ENCODE peak calls at places on chromosomes 4 and X, in eight cellular contexts. V is neural progenitor cell, H is IMR-90, W is Peyer's patch, O is AG04450, F is upper lobe of left lung, A is OCI-LY7, B is tibial artery. U is an unnamed sample.

GRCh38 chr4:74375824-74376426 is 11.0 kb downstream of the EREG start:
- DNase-seq in V (no peak), H (no peak), W (peak; percentile 77), O (no peak), F (no peak), A (no peak), B (no peak), U (no peak)

GRCh38 chr4:113397114-113397701 is 347.8 kb downstream of the ANK2 start:
- DNase-seq in V (no peak), H (peak; percentile 82), W (no peak), O (peak; percentile 51), F (no peak), A (no peak), B (no peak), U (no peak)

GRCh38 chr4:152605641-152606304 is 69.9 kb upstream of the FBXW7 start:
- DNase-seq in V (peak; percentile 29), H (peak; percentile 34), W (no peak), O (no peak), F (no peak), A (no peak), B (no peak), U (no peak)

GRCh38 chr4:73053974-73054480 is 15.5 kb downstream of the COX18 start:
- DNase-seq in V (no peak), H (peak; percentile 50), W (no peak), O (no peak), F (no peak), A (no peak), B (no peak), U (no peak)

GRCh38 chrX:32599156-32599555 is 612.2 kb downstream of the DMD start:
- DNase-seq in V (no peak), H (no peak), W (no peak), O (no peak), F (no peak), A (no peak), B (no peak), U (no peak)

GRCh38 chr4:87961993-87962791 is 13.3 kb upstream of the SPP1 start:
- DNase-seq in V (no peak), H (peak; percentile 47), W (no peak), O (no peak), F (no peak), A (no peak), B (no peak), U (no peak)

GRCh38 chr4:131644619-131645018 is 1504.5 kb upstream of the PCDH10 start:
- DNase-seq in V (peak; percentile 64), H (peak; percentile 2), W (no peak), O (no peak), F (no peak), A (no peak), B (no peak), U (peak; percentile 25)

GRCh38 chrX:31604629-31605221 is 532.9 kb upstream of the FTHL17 start:
- DNase-seq in V (no peak), H (no peak), W (no peak), O (no peak), F (no peak), A (no peak), B (no peak), U (no peak)

GRCh38 chr4:151524610-151525009 is 115.6 kb downstream of the FHIP1A start:
- DNase-seq in V (no peak), H (no peak), W (no peak), O (no peak), F (no peak), A (peak; percentile 2), B (no peak), U (peak; percentile 70)

GRCh38 chr4:7649741-7650531 is 215.2 kb upstream of the PSAPL1 start:
- DNase-seq in V (no peak), H (peak; percentile 95), W (peak; percentile 70), O (peak; percentile 70), F (no peak), A (peak; percentile 67), B (no peak), U (peak; percentile 88)

GRCh38 chr4:7652006-7652405 is 217.3 kb upstream of the PSAPL1 start:
- DNase-seq in V (no peak), H (no peak), W (no peak), O (no peak), F (no peak), A (no peak), B (no peak), U (no peak)

GRCh38 chr4:7649411-7649740 is 214.6 kb upstream of the PSAPL1 start:
- DNase-seq in V (no peak), H (no peak), W (no peak), O (no peak), F (no peak), A (peak; percentile 2), B (no peak), U (no peak)

GRCh38 chr4:7651461-7651921 is 216.8 kb upstream of the PSAPL1 start:
- DNase-seq in V (peak; percentile 49), H (peak; percentile 19), W (no peak), O (no peak), F (no peak), A (no peak), B (peak; percentile 74), U (peak; percentile 86)

GRCh38 chr4:7650606-7651400 is 216.1 kb upstream of the PSAPL1 start:
- DNase-seq in V (peak; percentile 86), H (no peak), W (no peak), O (no peak), F (peak; percentile 65), A (peak; percentile 47), B (peak; percentile 56), U (no peak)
- TF ChIP-seq CTCF in V (peak; percentile 62), H (no peak), W (no peak), O (no peak), F (no peak), A (peak; percentile 53), B (no peak), U (no peak)

GRCh38 chr4:156992943-156993342 is 21.3 kb upstream of the PDGFC start:
- DNase-seq in V (no peak), H (peak; percentile 77), W (no peak), O (no peak), F (no peak), A (no peak), B (no peak), U (no peak)

GRCh38 chr4:156991161-156991560 is 19.6 kb upstream of the PDGFC start:
- DNase-seq in V (no peak), H (no peak), W (no peak), O (no peak), F (no peak), A (no peak), B (no peak), U (no peak)
- H3K27ac ChIP-seq in V (no peak overlapping the region), H (no peak overlapping the region), W (no peak overlapping the region), O (no peak overlapping the region), F (no peak overlapping the region), A (no peak overlapping the region), B (no peak overlapping the region), U (no peak overlapping the region)

GRCh38 chr4:110518889-110519490 is 43.0 kb downstream of the ENPEP start:
- DNase-seq in V (peak; percentile 38), H (peak; percentile 22), W (peak; percentile 65), O (no peak), F (no peak), A (peak; percentile 37), B (no peak), U (no peak)

GRCh38 chr4:110515676-110516075 is 39.7 kb downstream of the ENPEP start:
- DNase-seq in V (no peak), H (no peak), W (no peak), O (no peak), F (no peak), A (peak; percentile 11), B (no peak), U (no peak)

GRCh38 chr4:110514889-110515479 is 39.0 kb downstream of the ENPEP start:
- DNase-seq in V (peak; percentile 37), H (peak; percentile 30), W (no peak), O (no peak), F (no peak), A (peak; percentile 68), B (no peak), U (peak; percentile 31)

GRCh38 chr4:110512901-110513300 is 36.9 kb downstream of the ENPEP start:
- DNase-seq in V (no peak), H (no peak), W (no peak), O (no peak), F (no peak), A (no peak), B (no peak), U (no peak)

GRCh38 chr4:110516106-110516922 is 40.4 kb downstream of the ENPEP start:
- DNase-seq in V (peak; percentile 73), H (peak; percentile 51), W (peak; percentile 93), O (no peak), F (no peak), A (peak; percentile 78), B (peak; percentile 47), U (peak; percentile 76)
- TF ChIP-seq CTCF in V (peak; percentile 73), H (peak; percentile 69), W (peak; percentile 65), O (peak; percentile 86), F (peak; percentile 67), A (peak; percentile 88), B (peak; percentile 41), U (peak; percentile 85)

DNA sequence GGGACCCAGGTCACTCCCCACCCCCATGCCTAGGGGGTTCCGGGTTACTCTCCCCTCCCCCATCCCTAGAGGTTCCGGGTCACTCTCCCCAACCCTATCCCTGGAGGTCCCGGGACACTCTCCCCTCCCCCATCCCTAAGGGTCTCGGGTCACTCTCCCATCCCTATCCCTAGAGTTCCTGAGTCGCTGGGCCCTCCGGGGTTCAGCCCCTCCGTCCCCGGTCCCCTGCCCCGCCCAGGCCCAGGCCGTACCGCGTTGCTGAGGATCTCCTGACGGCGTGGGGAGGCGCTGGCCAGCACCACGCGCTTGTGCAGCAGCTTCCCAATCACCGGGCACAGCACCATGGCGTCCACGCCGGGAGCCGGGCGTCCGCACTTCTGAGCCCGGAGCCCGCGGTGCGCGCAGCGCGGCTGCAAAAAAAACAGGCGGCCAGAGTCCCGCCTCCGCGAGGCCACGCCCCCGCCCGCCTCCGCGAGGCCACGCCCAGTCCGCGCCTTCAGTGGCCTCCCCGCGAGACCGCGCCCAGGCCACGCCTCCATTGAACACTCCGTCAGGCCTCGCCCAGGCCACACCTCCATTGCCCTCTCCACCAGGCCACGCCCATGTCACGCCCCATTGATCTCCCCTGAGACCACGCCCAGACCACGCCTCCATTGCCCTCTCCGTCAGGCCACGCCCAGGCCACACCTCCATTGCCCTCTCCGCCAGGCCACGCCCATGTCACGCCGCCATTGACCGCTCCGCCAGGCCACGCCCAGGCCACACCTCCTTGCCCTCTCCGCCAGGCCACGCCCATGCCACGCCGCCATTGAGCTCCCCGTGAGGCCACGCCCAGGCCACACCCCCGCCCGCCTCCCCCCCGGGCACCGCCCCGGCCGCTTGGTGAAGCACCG is at the start of gene ASMTL:
- DNase-seq in V (peak; percentile 100), H (peak; percentile 99), W (peak; percentile 100), O (peak; percentile 99), F (peak; percentile 100), A (peak; percentile 98), B (peak; percentile 100), U (peak; percentile 95)
- H3K27ac ChIP-seq in V (peak within 1 kb of the TSS; percentile 55), H (peak within 1 kb of the TSS; percentile 63), W (peak within 1 kb of the TSS; percentile 97), O (peak within 1 kb of the TSS; percentile 89), F (peak within 1 kb of the TSS; percentile 91), A (peak within 1 kb of the TSS; percentile 58), B (peak within 1 kb of the TSS; percentile 87), U (peak within 1 kb of the TSS; percentile 85)